ENCODE peak calls at places on chromosomes 2 and 18, in five cellular contexts. N is MM.1S, B is H9, W is neuronal stem cell, V is fibroblast of lung. E is an unnamed sample.

GRCh38 chr2:24613154-24613814 is 122.2 kb downstream of the NCOA1 start:
- DNase-seq in W (peak), V (peak), B (peak), N (peak), E (peak)

GRCh38 chr2:102387763-102388546 is 32.4 kb downstream of the IL18R1 start:
- DNase-seq in B (no peak), N (no peak), W (no peak), V (no peak), E (no peak)

GRCh38 chr2:216696751-216697560 is 1.6 kb upstream of the IGFBP5 start:
- DNase-seq in B (no peak), W (no peak), N (peak), V (peak), E (peak)

GRCh38 chr18:50518787-50519520 is 40.9 kb upstream of the MAPK4 start:
- DNase-seq in N (no peak), W (no peak), B (no peak), V (no peak), E (peak)

GRCh38 chr2:127577503-127577902 is 42.0 kb downstream of the MYO7B start:
- DNase-seq in B (no peak), W (no peak), N (no peak), V (no peak), E (no peak)

GRCh38 chr2:40797115-40797514 is 345.2 kb upstream of the SLC8A1 start:
- DNase-seq in W (no peak), N (no peak), V (peak), B (no peak), E (peak)

GRCh38 chr18:70015127-70015526 is 67.5 kb upstream of the CD226 start:
- DNase-seq in V (no peak), W (no peak), B (no peak), N (no peak), E (no peak)

GRCh38 chr18:3857544-3857943 is 407.6 kb downstream of the TGIF1 start:
- DNase-seq in W (no peak), B (no peak), V (no peak), N (no peak), E (no peak)

GRCh38 chr2:72630767-72631166 is 195.1 kb downstream of the EXOC6B start:
- DNase-seq in W (no peak), N (no peak), V (peak), B (no peak), E (no peak)

GRCh38 chr2:70111752-70112591 is 24.7 kb downstream of the PCBP1 start:
- DNase-seq in V (no peak), B (no peak), W (no peak), N (no peak), E (no peak)

GRCh38 chr18:5155907-5156287 is 41.2 kb downstream of the AKAIN1 start:
- DNase-seq in B (no peak), N (no peak), V (no peak), W (no peak), E (no peak)

GRCh38 chr2:132651115-132652099 is 18.6 kb downstream of the LYPD1 start:
- DNase-seq in V (peak), N (peak), W (no peak), B (peak), E (no peak)

GRCh38 chr2:172373761-172374160 is 53.6 kb upstream of the ITGA6 start:
- DNase-seq in W (no peak), V (no peak), N (no peak), B (no peak), E (peak)

GRCh38 chr2:20439503-20439902 is 7.4 kb upstream of the RHOB start:
- DNase-seq in B (no peak), V (peak), N (no peak), W (no peak), E (no peak)

GRCh38 chr2:120937736-120938131 is 202.1 kb downstream of the GLI2 start:
- DNase-seq in B (no peak), V (peak), W (no peak), N (no peak), E (no peak)

GRCh38 chr2:99406137-99406536 is 68.9 kb downstream of the EIF5B start:
- DNase-seq in N (no peak), V (no peak), W (no peak), B (no peak), E (no peak)

GRCh38 chr2:33478968-33479691 is 2.7 kb downstream of the RASGRP3 start:
- DNase-seq in V (no peak), B (no peak), W (no peak), N (peak), E (no peak)

GRCh38 chr2:99425022-99425421 is 64.8 kb downstream of the REV1 start:
- DNase-seq in V (peak), N (no peak), W (no peak), B (no peak), E (peak)

GRCh38 chr2:42360493-42360889 is 526 bp downstream of the COX7A2L start:
- DNase-seq in N (no peak), B (no peak), W (no peak), V (no peak), E (no peak)

GRCh38 chr2:59926706-59927105 is 626.7 kb downstream of the BCL11A start:
- DNase-seq in V (no peak), N (no peak), B (no peak), W (no peak), E (no peak)

GRCh38 chr2:8225257-8225656 is 456.6 kb upstream of the ID2 start:
- DNase-seq in N (no peak), B (no peak), V (no peak), W (no peak), E (no peak)
- H3K9ac ChIP-seq in N (no peak), B (no peak), V (no peak), W (no peak), E (no peak)

GRCh38 chr2:27489498-27490397 is at the start of gene IFT172:
- DNase-seq in B (peak), V (peak), W (peak), N (peak), E (peak)

GRCh38 chr2:27489118-27489497 is 435 bp downstream of the IFT172 start:
- DNase-seq in W (no peak), V (peak), B (no peak), N (peak), E (no peak)

GRCh38 chr2:27485496-27485895 is 4.0 kb downstream of the IFT172 start:
- DNase-seq in V (no peak), W (no peak), N (no peak), B (no peak), E (no peak)
- H3K4me2 ChIP-seq in V (no peak), W (no peak), N (no peak), B (no peak), E (no peak)

DNA sequence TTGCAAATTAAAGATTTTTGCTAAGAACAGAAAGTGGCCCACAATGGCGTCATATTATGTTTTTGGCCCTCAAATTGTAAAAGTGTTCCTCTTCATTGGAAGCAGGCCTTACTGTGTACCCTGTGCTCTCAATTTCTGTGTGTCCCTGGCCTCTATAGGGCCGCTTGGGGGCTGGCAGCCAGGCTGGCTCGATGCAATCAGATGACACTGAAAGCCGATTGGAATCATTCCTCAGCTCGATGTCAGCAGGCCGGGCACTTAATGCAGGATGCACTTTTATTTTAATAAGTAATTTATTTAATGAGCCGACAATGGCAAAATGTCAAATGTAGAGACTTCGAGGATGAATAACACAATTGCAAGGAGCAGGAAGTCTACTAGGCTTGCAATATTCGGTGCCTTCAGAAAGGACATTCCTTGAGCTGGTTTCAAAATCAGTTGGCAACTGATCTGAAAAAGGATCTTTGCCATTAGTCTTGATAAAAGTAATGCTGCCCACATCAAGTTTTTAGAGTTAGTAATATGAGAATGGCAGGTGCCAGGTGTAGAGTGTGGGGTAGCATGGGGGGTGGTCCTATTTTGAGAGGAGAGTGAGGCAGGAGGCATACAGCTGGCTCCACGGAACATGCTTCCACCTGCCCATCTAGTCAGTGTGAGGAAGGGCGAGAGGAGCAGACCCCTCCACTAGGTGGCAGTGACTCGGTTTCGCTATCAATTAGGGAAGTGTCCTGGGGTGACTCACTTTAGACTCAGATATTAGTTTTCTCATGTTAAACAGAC is 80.7 kb downstream of the NABP1 start:
- DNase-seq in B (peak), N (peak), V (peak), W (peak), E (peak)
- H3K9ac ChIP-seq in B (no peak), N (no peak), V (no peak), W (no peak), E (no peak)

DNA sequence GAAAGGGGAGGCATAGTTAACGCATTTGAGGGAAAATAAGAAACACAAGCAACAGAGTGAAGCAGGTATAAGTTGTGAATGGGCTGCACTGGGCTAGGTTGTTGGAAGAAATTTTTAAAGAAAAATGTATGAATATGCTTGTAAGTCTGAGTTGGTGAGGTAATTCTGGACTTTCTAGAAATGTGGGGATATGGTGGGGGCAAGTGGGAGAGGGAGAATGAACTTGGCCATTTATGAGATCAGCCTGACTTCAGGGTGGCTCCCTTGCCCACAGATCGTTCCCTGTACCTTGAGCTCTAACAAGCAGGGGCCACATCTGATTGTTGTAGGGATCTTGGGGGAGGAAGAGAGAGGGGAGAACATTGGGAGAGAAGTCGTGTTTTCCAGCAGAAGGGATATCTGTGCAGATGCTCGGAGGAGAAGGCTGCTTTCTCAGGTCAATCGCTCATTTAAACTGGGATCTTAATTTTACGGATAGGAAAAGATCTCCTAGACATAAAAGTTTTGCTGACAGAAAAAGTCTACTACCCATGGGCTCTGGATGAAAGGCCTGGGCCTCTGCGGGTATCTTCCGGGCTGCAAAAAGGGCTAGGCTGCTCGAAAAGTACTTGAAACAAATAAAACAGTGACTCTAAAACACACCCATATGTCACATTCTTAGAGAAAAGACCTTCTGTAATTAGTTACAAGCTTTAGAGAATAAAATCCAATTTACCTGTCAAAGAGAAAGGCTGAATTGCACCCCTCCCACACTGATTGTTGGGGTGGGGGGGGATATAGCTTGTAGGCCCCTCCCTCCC is 42.6 kb upstream of the FZD5 start:
- DNase-seq in B (no peak), W (no peak), V (no peak), N (no peak), E (no peak)
- H3K4me2 ChIP-seq in B (no peak), W (peak), V (no peak), N (no peak), E (no peak)

GRCh38 chr18:23992119-23992940 is 22.2 kb upstream of the TTC39C start:
- DNase-seq in N (no peak), V (peak), W (no peak), B (no peak), E (peak)

GRCh38 chr18:23995180-23995579 is 19.4 kb upstream of the TTC39C start:
- DNase-seq in W (no peak), B (no peak), V (no peak), N (no peak), E (no peak)

GRCh38 chr18:23992941-23993280 is 21.6 kb upstream of the TTC39C start:
- DNase-seq in V (no peak), B (no peak), N (no peak), W (no peak), E (no peak)

GRCh38 chr18:23998018-23998417 is 16.5 kb upstream of the TTC39C start:
- DNase-seq in B (no peak), V (no peak), N (no peak), W (no peak), E (no peak)

DNA sequence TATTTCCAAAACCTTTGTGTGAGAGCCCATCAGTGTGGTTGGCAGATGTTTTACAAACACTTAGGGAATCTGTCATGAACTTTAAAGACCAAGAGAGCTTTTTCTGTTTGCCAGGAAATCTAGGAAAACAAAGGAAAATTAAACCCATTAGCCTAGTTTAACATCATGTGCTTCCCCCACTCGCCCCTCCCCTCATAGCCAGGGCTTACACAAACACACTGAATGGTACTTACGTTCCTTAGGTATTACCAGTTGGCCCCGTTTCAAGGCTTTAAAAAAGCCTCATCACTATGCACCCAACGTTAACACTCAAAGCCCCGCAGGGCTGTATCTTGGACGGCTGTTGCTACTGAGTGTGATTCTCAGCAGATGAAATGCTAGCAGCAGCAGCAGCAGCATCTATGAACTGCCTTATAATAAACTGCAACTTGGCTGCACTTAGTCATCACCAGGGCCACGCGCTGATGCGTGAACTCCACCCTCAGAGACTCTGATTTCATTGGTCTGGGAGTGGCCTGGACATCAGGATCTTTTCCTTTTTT is 20.1 kb upstream of the TTC39C start:
- DNase-seq in W (no peak), V (peak), B (no peak), N (no peak), E (peak)
- H3K9ac ChIP-seq in W (no peak), V (no peak), B (no peak), N (no peak), E (peak)

DNA sequence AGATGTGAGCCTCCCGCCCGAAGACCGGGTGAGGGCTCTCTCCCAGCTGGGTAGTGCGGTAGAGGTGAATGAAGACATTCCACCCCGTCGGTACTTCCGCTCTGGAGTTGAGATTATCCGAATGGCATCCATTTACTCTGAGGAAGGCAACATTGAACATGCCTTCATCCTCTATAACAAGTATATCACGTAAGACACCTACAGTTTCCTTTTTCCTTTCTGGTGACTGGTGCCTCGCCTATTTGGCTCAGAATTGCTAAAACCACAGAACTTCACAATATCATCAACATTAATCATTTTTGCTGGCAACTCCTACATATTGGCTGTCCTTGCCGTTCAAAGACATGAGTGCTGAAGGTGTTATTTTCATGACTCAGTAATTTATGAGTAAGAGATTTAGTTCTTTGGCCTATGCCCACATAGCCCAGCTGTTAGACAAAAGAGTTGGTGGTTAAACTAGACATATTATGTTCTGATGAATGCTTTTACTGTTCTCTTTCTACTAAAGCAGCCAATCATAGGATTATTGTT is 2.2 kb downstream of the STAMBP start:
- DNase-seq in B (no peak), N (no peak), V (peak), W (no peak), E (peak)
- H3K4me2 ChIP-seq in B (no peak), N (no peak), V (no peak), W (no peak), E (peak)

GRCh38 chr2:152307863-152308262 is 27.1 kb upstream of the FMNL2 start:
- DNase-seq in B (no peak), V (peak), N (no peak), W (no peak), E (peak)
- H3K9ac ChIP-seq in B (no peak), V (no peak), N (no peak), W (no peak), E (no peak)